ENCODE peak calls at places on chromosomes 1 and 21, in eight cellular contexts. J, H, V, W, S, N, I and Q are unnamed samples.

GRCh38 chr1:155261401-155261887 is 716 bp downstream of the SCAMP3 start:
- DNase-seq in J (no peak), H (no peak), V (no peak), W (no peak), S (no peak), N (no peak), I (no peak), Q (no peak)

GRCh38 chr1:32208891-32209309 is at the start of gene DCDC2B:
- DNase-seq in J (no peak), H (peak), V (no peak), W (peak), S (peak), N (peak), I (no peak), Q (no peak)

GRCh38 chr1:188700116-188700515 is 1777.5 kb downstream of the BRINP3 start:
- DNase-seq in J (no peak), H (no peak), V (no peak), W (no peak), S (no peak), N (no peak), I (no peak), Q (no peak)

GRCh38 chr1:6730889-6731288 is 29.3 kb upstream of the DNAJC11 start:
- DNase-seq in J (no peak), H (no peak), V (no peak), W (no peak), S (no peak), N (no peak), I (no peak), Q (no peak)

GRCh38 chr1:7322283-7322785 is 448.8 kb upstream of the VAMP3 start:
- DNase-seq in J (no peak), H (no peak), V (no peak), W (no peak), S (no peak), N (no peak), I (no peak), Q (no peak)

GRCh38 chr1:18724001-18724411 is 93.4 kb downstream of the PAX7 start:
- DNase-seq in J (no peak), H (no peak), V (no peak), W (no peak), S (no peak), N (no peak), I (no peak), Q (no peak)

GRCh38 chr1:170562644-170563338 is 30.8 kb downstream of the GORAB start:
- DNase-seq in J (no peak), H (peak), V (peak), W (peak), S (peak), N (peak), I (peak), Q (peak)

GRCh38 chr1:62196091-62196690 is 1.5 kb downstream of the L1TD1 start:
- DNase-seq in J (no peak), H (no peak), V (no peak), W (no peak), S (no peak), N (no peak), I (no peak), Q (no peak)

GRCh38 chr1:203828002-203828401 is 32.6 kb downstream of the ZBED6 start:
- DNase-seq in J (no peak), H (no peak), V (no peak), W (no peak), S (peak), N (no peak), I (no peak), Q (no peak)

GRCh38 chr1:89721351-89721750 is 88.4 kb downstream of the LRRC8C start:
- DNase-seq in J (no peak), H (no peak), V (no peak), W (peak), S (peak), N (peak), I (no peak), Q (no peak)

GRCh38 chr1:55694297-55694696 is 479.1 kb upstream of the USP24 start:
- DNase-seq in J (no peak), H (no peak), V (no peak), W (no peak), S (peak), N (no peak), I (no peak), Q (no peak)

GRCh38 chr21:46142581-46143473 is 12.6 kb downstream of the FTCD start:
- DNase-seq in J (no peak), H (no peak), V (peak), W (no peak), S (no peak), N (peak), I (no peak), Q (no peak)

GRCh38 chr1:12448746-12449177 is 169.2 kb downstream of the DHRS3 start:
- DNase-seq in J (no peak), H (no peak), V (no peak), W (no peak), S (peak), N (peak), I (no peak), Q (no peak)

GRCh38 chr1:15843826-15844572 is 3.5 kb upstream of the SPEN start:
- DNase-seq in J (no peak), H (no peak), V (no peak), W (no peak), S (no peak), N (no peak), I (no peak), Q (no peak)

GRCh38 chr1:3172431-3173112 is 103.6 kb downstream of the PRDM16 start:
- DNase-seq in J (no peak), H (no peak), V (no peak), W (no peak), S (no peak), N (no peak), I (no peak), Q (no peak)

GRCh38 chr1:111099289-111099688 is 40.6 kb downstream of the DRAM2 start:
- DNase-seq in J (no peak), H (no peak), V (no peak), W (no peak), S (no peak), N (no peak), I (no peak), Q (no peak)

GRCh38 chr1:73765551-73766233 is 432.3 kb downstream of the LRRIQ3 start:
- DNase-seq in J (no peak), H (no peak), V (no peak), W (no peak), S (no peak), N (no peak), I (no peak), Q (no peak)

GRCh38 chr1:211371406-211372105 is 44.9 kb downstream of the TRAF5 start:
- DNase-seq in J (no peak), H (no peak), V (no peak), W (peak), S (peak), N (no peak), I (no peak), Q (no peak)

GRCh38 chr1:84143796-84144565 is at the start of gene PRKACB:
- DNase-seq in J (no peak), H (no peak), V (no peak), W (peak), S (peak), N (peak), I (no peak), Q (peak)

GRCh38 chr21:28675265-28676041 is 317.2 kb downstream of the LTN1 start:
- DNase-seq in J (no peak), H (no peak), V (no peak), W (peak), S (peak), N (peak), I (no peak), Q (no peak)

GRCh38 chr1:179105393-179105792 is 23.5 kb downstream of the TOR3A start:
- DNase-seq in J (no peak), H (no peak), V (no peak), W (peak), S (peak), N (no peak), I (no peak), Q (no peak)

GRCh38 chr1:235703516-235703915 is 53.9 kb upstream of the GNG4 start:
- DNase-seq in J (no peak), H (no peak), V (no peak), W (peak), S (peak), N (peak), I (no peak), Q (no peak)

GRCh38 chr1:213326666-213327317 is 275.8 kb downstream of the RPS6KC1 start:
- DNase-seq in J (no peak), H (peak), V (peak), W (no peak), S (peak), N (peak), I (no peak), Q (no peak)

GRCh38 chr1:221824025-221824424 is 82.1 kb upstream of the DUSP10 start:
- DNase-seq in J (no peak), H (no peak), V (no peak), W (no peak), S (peak), N (peak), I (no peak), Q (no peak)

GRCh38 chr21:44380876-44381275 is 27.5 kb downstream of the TRPM2 start:
- DNase-seq in J (no peak), H (peak), V (no peak), W (no peak), S (no peak), N (no peak), I (no peak), Q (no peak)

GRCh38 chr1:191707288-191707687 is 451.0 kb upstream of the RGS18 start:
- DNase-seq in J (no peak), H (no peak), V (no peak), W (no peak), S (peak), N (no peak), I (no peak), Q (no peak)

GRCh38 chr1:14113841-14114567 is 414.0 kb downstream of the PRDM2 start:
- DNase-seq in J (peak), H (peak), V (peak), W (peak), S (peak), N (no peak), I (no peak), Q (peak)

GRCh38 chr1:64073705-64074104 is 129.7 kb upstream of the UBE2U start:
- DNase-seq in J (no peak), H (peak), V (no peak), W (no peak), S (no peak), N (no peak), I (no peak), Q (no peak)

GRCh38 chr1:53583021-53583902 is 124.1 kb downstream of the DMRTB1 start:
- DNase-seq in J (no peak), H (no peak), V (no peak), W (no peak), S (no peak), N (peak), I (no peak), Q (no peak)

GRCh38 chr1:55476445-55477015 is 261.4 kb upstream of the USP24 start:
- DNase-seq in J (no peak), H (peak), V (no peak), W (no peak), S (peak), N (no peak), I (no peak), Q (no peak)

GRCh38 chr1:200929530-200930278 is 35.0 kb downstream of the INAVA start:
- DNase-seq in J (no peak), H (no peak), V (no peak), W (no peak), S (no peak), N (no peak), I (no peak), Q (no peak)

GRCh38 chr1:153805042-153805745 is 30.0 kb downstream of the SLC27A3 start:
- DNase-seq in J (no peak), H (peak), V (peak), W (peak), S (peak), N (peak), I (no peak), Q (peak)

GRCh38 chr1:97489834-97490233 is 431.0 kb downstream of the DPYD start:
- DNase-seq in J (no peak), H (no peak), V (no peak), W (peak), S (peak), N (peak), I (no peak), Q (no peak)

DNA sequence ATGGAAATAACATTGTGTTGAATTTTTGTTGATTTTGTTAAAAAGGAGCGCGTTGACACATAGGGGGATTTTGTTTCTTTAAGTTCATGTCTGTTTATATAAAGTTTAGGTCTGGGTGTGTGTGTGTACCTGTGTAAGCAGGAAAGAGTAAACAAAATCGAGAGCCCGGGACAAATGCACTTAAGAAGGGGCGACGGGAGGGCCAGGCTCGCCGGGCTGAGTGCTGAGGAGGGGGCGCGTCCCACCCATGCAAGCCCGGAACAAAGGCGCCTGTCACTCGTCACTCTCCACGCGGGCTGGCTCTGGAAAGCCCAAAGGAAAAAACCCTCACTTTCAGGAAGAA is 28.8 kb upstream of the TRIM17 start:
- DNase-seq in J (no peak), H (no peak), V (no peak), W (no peak), S (no peak), N (no peak), I (no peak), Q (no peak)
- TF ChIP-seq CTCF in J (no peak), H (no peak), V (no peak), W (no peak), S (no peak), N (no peak), I (no peak), Q (no peak)

GRCh38 chr1:196308171-196308570 is 300.1 kb downstream of the KCNT2 start:
- DNase-seq in J (no peak), H (no peak), V (no peak), W (no peak), S (no peak), N (no peak), I (no peak), Q (no peak)

GRCh38 chr1:196312739-196313138 is 295.5 kb downstream of the KCNT2 start:
- DNase-seq in J (no peak), H (no peak), V (no peak), W (no peak), S (no peak), N (no peak), I (no peak), Q (no peak)

GRCh38 chr1:196306421-196306820 is 301.8 kb downstream of the KCNT2 start:
- DNase-seq in J (no peak), H (no peak), V (no peak), W (no peak), S (no peak), N (no peak), I (no peak), Q (no peak)

GRCh38 chr1:196305216-196305615 is 303.0 kb downstream of the KCNT2 start:
- DNase-seq in J (no peak), H (no peak), V (no peak), W (no peak), S (no peak), N (no peak), I (no peak), Q (no peak)

DNA sequence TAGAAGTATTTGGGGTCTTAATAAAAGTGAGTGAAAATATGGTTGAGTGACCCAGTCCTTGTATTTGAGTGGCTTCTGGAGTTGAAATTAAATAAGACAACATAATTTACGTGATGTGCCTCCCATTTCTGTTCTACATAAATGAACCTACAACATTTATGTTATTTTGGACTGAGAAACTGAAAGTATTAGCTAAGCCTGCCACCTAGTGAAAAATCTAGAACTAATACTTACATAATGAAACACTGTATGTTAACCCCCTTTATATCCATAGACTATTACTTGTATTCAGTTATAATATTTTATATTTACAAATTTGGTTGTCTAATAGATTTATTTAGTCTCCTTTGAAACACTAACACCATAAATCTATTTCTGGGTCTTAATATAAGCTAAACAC is 298.9 kb downstream of the KCNT2 start:
- DNase-seq in J (no peak), H (no peak), V (no peak), W (peak), S (peak), N (peak), I (no peak), Q (no peak)
- TF ChIP-seq CTCF in J (no peak), H (no peak), V (no peak), W (peak), S (peak), N (peak), I (no peak), Q (no peak)

GRCh38 chr1:79074975-79075374 is 68.4 kb upstream of the ADGRL4 start:
- DNase-seq in J (no peak), H (no peak), V (no peak), W (no peak), S (no peak), N (no peak), I (no peak), Q (no peak)

DNA sequence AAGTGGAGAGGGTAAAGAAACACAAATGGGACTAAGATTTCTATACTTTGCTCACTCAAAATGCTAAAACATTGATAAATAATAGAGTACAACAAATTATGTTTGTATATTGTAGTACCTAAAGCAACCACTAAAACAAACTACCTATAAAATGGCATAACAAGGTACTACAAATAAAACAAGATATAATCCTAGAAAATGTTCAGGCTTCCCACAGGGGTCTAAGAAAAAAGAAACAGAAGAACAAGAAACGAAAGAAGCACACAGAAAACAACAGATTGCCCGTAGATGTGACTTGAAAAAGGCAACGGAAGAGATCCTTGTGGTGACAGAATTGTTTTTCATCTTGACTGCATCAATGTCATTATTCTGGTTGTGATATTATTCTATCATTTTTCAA is 63.3 kb upstream of the ADGRL4 start:
- DNase-seq in J (no peak), H (no peak), V (no peak), W (no peak), S (no peak), N (no peak), I (no peak), Q (no peak)
- TF ChIP-seq CTCF in J (peak), H (peak), V (no peak), W (no peak), S (peak), N (peak), I (no peak), Q (no peak)

GRCh38 chr1:99005142-99005491 is 456 bp upstream of the PLPPR5 start:
- DNase-seq in J (peak), H (no peak), V (no peak), W (no peak), S (peak), N (no peak), I (no peak), Q (no peak)
- TF ChIP-seq CTCF in J (peak), H (no peak), V (no peak), W (no peak), S (no peak), N (peak), I (no peak), Q (no peak)